ENCODE peak calls at places on chromosomes 4 and X, in four cellular contexts. P is WTC11, H is HepG2, G is K562. B is an unnamed sample.

GRCh38 chrX:12648995-12649394 is 142.2 kb upstream of the PRPS2 start:
- DNase-seq in P (no peak), H (no peak), G (peak; percentile 7), B (no peak)

GRCh38 chr4:89836897-89837384 is at the start of gene SNCA:
- DNase-seq in P (peak; percentile 87), H (no peak), G (peak; percentile 32), B (peak; percentile 28)

GRCh38 chr4:123786159-123786915 is 389.7 kb downstream of the SPRY1 start:
- DNase-seq in P (no peak), H (no peak), G (no peak), B (no peak)

GRCh38 chrX:33336783-33337182 is 125.4 kb upstream of the DMD start:
- DNase-seq in P (no peak), H (peak; percentile 2), G (no peak), B (peak; percentile 6)

GRCh38 chr4:124685851-124686250 is 26.7 kb downstream of the ANKRD50 start:
- DNase-seq in P (no peak), H (no peak), G (no peak), B (no peak)

GRCh38 chr4:5051210-5051691 is at the start of gene STK32B:
- DNase-seq in P (peak; percentile 70), H (no peak), G (peak; percentile 67), B (peak; percentile 80)

GRCh38 chrX:6909396-6909795 is 238.1 kb upstream of the STS start:
- DNase-seq in P (no peak), H (no peak), G (no peak), B (no peak)

GRCh38 chr4:142307857-142308256 is 538.2 kb downstream of the INPP4B start:
- DNase-seq in P (no peak), H (no peak), G (no peak), B (no peak)

GRCh38 chrX:119942831-119943184 is 743 bp downstream of the NKAP start:
- DNase-seq in P (no peak), H (peak; percentile 9), G (peak; percentile 20), B (peak; percentile 4)

GRCh38 chr4:107991945-107992625 is 2.4 kb downstream of the HADH start:
- DNase-seq in P (no peak), H (no peak), G (peak; percentile 32), B (no peak)

GRCh38 chrX:109890910-109891502 is 111.9 kb upstream of the TMEM164 start:
- DNase-seq in P (peak; percentile 70), H (peak; percentile 43), G (peak; percentile 72), B (peak; percentile 72)

GRCh38 chrX:50920132-50920531 is 9.6 kb downstream of the BMP15 start:
- DNase-seq in P (no peak), H (peak; percentile 1), G (no peak), B (no peak)

GRCh38 chr4:124018383-124019317 is 622.1 kb downstream of the SPRY1 start:
- DNase-seq in P (no peak), H (peak; percentile 12), G (no peak), B (no peak)

GRCh38 chr4:77072195-77072753 is 3.5 kb downstream of the CCNI start:
- DNase-seq in P (no peak), H (peak; percentile 2), G (no peak), B (no peak)

GRCh38 chr4:175584172-175584571 is 227.9 kb downstream of the GPM6A start:
- DNase-seq in P (no peak), H (no peak), G (no peak), B (no peak)

GRCh38 chr4:48275247-48275646 is 5.6 kb upstream of the TEC start:
- DNase-seq in P (no peak), H (peak; percentile 15), G (peak; percentile 53), B (peak; percentile 6)

GRCh38 chrX:74234829-74235228 is 69.2 kb upstream of the ZCCHC13 start:
- DNase-seq in P (no peak), H (no peak), G (no peak), B (peak; percentile 27)

GRCh38 chr4:20698382-20698781 is 1.9 kb upstream of the PACRGL start:
- DNase-seq in P (no peak), H (no peak), G (peak; percentile 9), B (no peak)

GRCh38 chrX:25003066-25003849 is 12.5 kb downstream of the ARX start:
- DNase-seq in P (no peak), H (no peak), G (no peak), B (no peak)

GRCh38 chr4:143482753-143483362 is 30.6 kb upstream of the SMARCA5 start:
- DNase-seq in P (no peak), H (peak; percentile 16), G (peak; percentile 33), B (peak; percentile 47)

GRCh38 chr4:4914965-4915845 is 55.7 kb downstream of the MSX1 start:
- DNase-seq in P (no peak), H (no peak), G (no peak), B (no peak)

GRCh38 chr4:70706516-70706915 is 15.2 kb upstream of the RUFY3 start:
- DNase-seq in P (no peak), H (no peak), G (no peak), B (no peak)

GRCh38 chrX:154372612-154373022 is 1.8 kb downstream of the FLNA start:
- DNase-seq in P (no peak), H (peak; percentile 27), G (no peak), B (peak; percentile 27)

GRCh38 chrX:39758791-39759525 is 338.8 kb downstream of the BCOR start:
- DNase-seq in P (no peak), H (no peak), G (no peak), B (no peak)

GRCh38 chr4:118682928-118683327 is 2.3 kb upstream of the METTL14 start:
- DNase-seq in P (no peak), H (peak; percentile 30), G (peak; percentile 39), B (peak; percentile 25)

GRCh38 chr4:8831221-8832129 is 40.2 kb downstream of the HMX1 start:
- DNase-seq in P (no peak), H (no peak), G (no peak), B (no peak)

GRCh38 chr4:159360549-159360948 is 257.7 kb downstream of the RAPGEF2 start:
- DNase-seq in P (no peak), H (no peak), G (no peak), B (no peak)

GRCh38 chr4:168743576-168743975 is 246.7 kb downstream of the PALLD start:
- DNase-seq in P (no peak), H (peak; percentile 6), G (no peak), B (no peak)

GRCh38 chrX:110394653-110395052 is 36.0 kb downstream of the RTL9 start:
- DNase-seq in P (no peak), H (no peak), G (peak; percentile 33), B (no peak)

GRCh38 chrX:42096262-42096939 is 173.0 kb upstream of the CASK start:
- DNase-seq in P (no peak), H (peak; percentile 5), G (peak; percentile 4), B (peak; percentile 9)

GRCh38 chr4:55409468-55410171 is 13.9 kb downstream of the TMEM165 start:
- DNase-seq in P (peak; percentile 19), H (no peak), G (no peak), B (no peak)

GRCh38 chr4:136186650-136187049 is 1345.6 kb downstream of the PCDH18 start:
- DNase-seq in P (no peak), H (no peak), G (no peak), B (no peak)

DNA sequence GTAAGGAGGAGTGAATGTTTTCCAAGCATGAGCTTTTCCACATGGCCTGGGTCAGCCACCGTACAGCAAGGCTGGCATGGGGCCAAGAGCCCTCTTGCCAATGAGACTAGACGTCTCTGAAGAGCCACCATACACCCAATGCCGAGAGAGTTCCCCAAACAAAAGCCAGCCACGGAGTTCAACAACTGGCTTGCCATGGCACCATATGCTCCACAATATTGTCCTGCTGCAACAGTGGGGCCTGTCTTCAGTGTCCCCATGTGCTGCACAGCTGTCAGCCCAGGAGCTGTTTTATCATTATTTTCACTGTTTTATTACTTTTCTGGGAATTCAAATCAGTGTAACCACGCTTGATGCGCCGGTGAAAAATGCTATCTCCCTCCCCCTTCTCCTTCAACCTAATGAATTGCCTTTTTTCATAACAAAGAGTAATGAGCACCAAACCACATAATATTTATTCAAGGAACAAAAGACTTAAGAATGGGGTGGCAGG is 18.4 kb downstream of the MAML3 start:
- DNase-seq in P (no peak), H (no peak), G (no peak), B (peak; percentile 58)
- TF ChIP-seq NR3C1 in P (no peak), H (no peak), G (no peak), B (no peak)

DNA sequence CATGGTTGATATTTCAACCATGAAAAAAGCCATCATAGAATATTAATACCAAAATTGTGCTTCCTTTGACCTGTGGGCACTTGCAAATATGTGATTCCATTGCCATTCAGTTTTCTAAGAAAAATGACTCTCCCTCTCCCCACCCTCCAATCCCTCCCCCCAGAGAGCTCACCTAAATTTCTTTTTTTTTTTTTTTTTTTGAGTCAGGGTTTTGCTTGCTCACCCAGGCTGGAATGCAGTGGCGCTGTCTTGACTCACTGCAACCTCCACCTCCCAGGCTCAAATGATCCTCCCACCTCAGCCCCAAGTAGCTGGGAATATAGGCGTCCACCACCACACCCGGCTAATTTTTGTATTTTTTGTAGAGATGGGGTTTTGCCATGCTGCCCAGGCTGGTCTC is 47.0 kb downstream of the SNX25 start:
- DNase-seq in P (no peak), H (no peak), G (peak; percentile 35), B (peak; percentile 22)
- TF ChIP-seq NR3C1 in P (no peak), H (no peak), G (no peak), B (no peak)

GRCh38 chr4:15525080-15525479 is 55.4 kb downstream of the CC2D2A start:
- DNase-seq in P (no peak), H (no peak), G (no peak), B (no peak)
- TF ChIP-seq NR3C1 in P (no peak), H (no peak), G (no peak), B (no peak)

DNA sequence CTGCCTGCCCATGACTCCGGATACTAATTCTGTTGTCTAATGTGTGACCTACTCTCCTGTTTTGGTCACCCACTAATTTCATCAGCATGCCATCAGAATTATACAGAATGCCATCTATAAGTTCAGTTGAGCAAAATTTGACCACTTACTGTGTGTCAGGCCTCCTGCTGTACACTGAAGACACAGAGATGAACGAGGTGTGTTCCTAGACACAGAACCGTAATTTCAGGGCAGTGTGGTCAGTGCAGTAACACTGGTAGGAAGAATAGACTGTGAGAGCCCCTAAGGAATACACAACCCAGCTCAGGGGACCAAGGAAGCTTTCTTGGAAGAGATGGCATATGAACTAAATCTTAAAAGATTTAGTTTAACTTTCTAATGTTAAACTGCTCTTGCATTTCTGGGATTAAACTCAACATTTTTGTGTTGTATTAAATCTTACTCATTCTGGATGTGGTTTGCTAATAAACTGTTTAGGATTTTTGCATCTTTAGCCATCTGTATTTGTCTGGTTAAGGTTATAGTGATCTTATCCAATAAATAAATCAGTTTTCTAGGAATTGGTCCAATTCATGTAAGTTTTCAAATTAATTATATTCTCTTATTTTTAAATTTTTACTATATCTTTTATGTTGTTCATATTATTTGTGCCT is 34.3 kb downstream of the KANTR start:
- DNase-seq in P (no peak), H (no peak), G (no peak), B (no peak)
- TF ChIP-seq NR3C1 in P (no peak), H (no peak), G (no peak), B (no peak)

DNA sequence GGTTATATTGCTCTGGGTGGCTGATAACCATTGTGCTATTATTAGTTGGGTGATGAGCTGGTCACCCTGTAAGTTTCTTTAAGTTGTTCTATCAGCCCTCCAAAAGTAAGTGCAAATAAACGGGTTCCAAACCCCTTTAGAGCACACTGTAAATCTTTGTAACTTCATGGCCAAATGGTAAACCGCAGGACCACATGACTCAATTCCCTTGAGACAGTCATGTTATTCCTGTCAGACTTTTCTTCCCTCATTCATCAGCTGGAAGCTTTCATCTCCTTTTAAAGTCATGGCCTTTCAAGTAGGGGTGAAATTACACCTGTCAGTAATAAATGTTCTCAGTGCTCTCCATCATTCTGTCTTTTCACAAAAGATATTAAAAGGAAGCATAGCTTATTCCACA is 275.3 kb downstream of the CFAP299 start:
- DNase-seq in P (no peak), H (no peak), G (no peak), B (no peak)
- TF ChIP-seq NR3C1 in P (no peak), H (no peak), G (no peak), B (no peak)

B was measured in A549.